ENCODE peak calls at places on chromosome X, in eight cellular contexts. Q, W, J, T, H, K, U and L are unnamed samples.

GRCh38 chrX:13059676-13060499 is 15.5 kb upstream of the FAM9C start:
- DNase-seq in Q (no peak), W (no peak), J (no peak), T (no peak), H (peak; percentile 26), K (no peak), U (no peak), L (no peak)

GRCh38 chrX:22912598-22912997 is 87.2 kb upstream of the DDX53 start:
- DNase-seq in Q (no peak), W (no peak), J (no peak), T (no peak), H (no peak), K (no peak), U (no peak), L (no peak)

GRCh38 chrX:74521961-74522833 is 92.2 kb downstream of the RLIM start:
- DNase-seq in Q (no peak), W (peak; percentile 7), J (peak; percentile 25), T (no peak), H (no peak), K (no peak), U (no peak), L (no peak)

GRCh38 chrX:21398424-21398823 is 24.2 kb downstream of the CNKSR2 start:
- DNase-seq in Q (no peak), W (no peak), J (no peak), T (no peak), H (no peak), K (no peak), U (no peak), L (no peak)

GRCh38 chrX:14802943-14803710 is 69.7 kb downstream of the FANCB start:
- DNase-seq in Q (no peak), W (no peak), J (no peak), T (no peak), H (no peak), K (no peak), U (no peak), L (no peak)

GRCh38 chrX:149937881-149938426 is 337 bp downstream of the EOLA2 start:
- DNase-seq in Q (no peak), W (peak; percentile 11), J (no peak), T (no peak), H (no peak), K (no peak), U (peak; percentile 69), L (no peak)

GRCh38 chrX:105190252-105190853 is 30.1 kb downstream of the TEX13A start:
- DNase-seq in Q (no peak), W (peak; percentile 3), J (peak; percentile 7), T (no peak), H (no peak), K (peak; percentile 50), U (no peak), L (no peak)

GRCh38 chrX:129939986-129940385 is 34.0 kb downstream of the UTP14A start:
- DNase-seq in Q (no peak), W (peak; percentile 26), J (no peak), T (no peak), H (no peak), K (no peak), U (no peak), L (no peak)

GRCh38 chrX:149493567-149494562 is 11.2 kb downstream of the IDS start:
- DNase-seq in Q (no peak), W (peak; percentile 41), J (no peak), T (no peak), H (no peak), K (no peak), U (peak; percentile 51), L (no peak)

GRCh38 chrX:1595711-1596060 is 4.3 kb downstream of the AKAP17A start:
- DNase-seq in Q (peak; percentile 34), W (no peak), J (no peak), T (no peak), H (no peak), K (no peak), U (no peak), L (no peak)

GRCh38 chrX:138756234-138756633 is 44.7 kb upstream of the FGF13 start:
- DNase-seq in Q (no peak), W (peak; percentile 15), J (no peak), T (no peak), H (no peak), K (peak; percentile 10), U (no peak), L (no peak)

GRCh38 chrX:23202316-23202715 is 132.3 kb upstream of the PTCHD1 start:
- DNase-seq in Q (no peak), W (no peak), J (no peak), T (no peak), H (no peak), K (no peak), U (no peak), L (no peak)

GRCh38 chrX:72120798-72121197 is 10.9 kb downstream of the RTL5 start:
- DNase-seq in Q (peak; percentile 43), W (no peak), J (peak; percentile 66), T (no peak), H (no peak), K (no peak), U (no peak), L (no peak)

GRCh38 chrX:123673813-123674212 is 59.0 kb downstream of the THOC2 start:
- DNase-seq in Q (no peak), W (no peak), J (no peak), T (no peak), H (no peak), K (no peak), U (no peak), L (no peak)

GRCh38 chrX:129577473-129577872 is 37.4 kb downstream of the OCRL start:
- DNase-seq in Q (no peak), W (no peak), J (peak; percentile 58), T (no peak), H (no peak), K (no peak), U (peak; percentile 80), L (no peak)

GRCh38 chrX:22135994-22136684 is 104.0 kb downstream of the PHEX start:
- DNase-seq in Q (no peak), W (peak; percentile 5), J (peak; percentile 30), T (no peak), H (peak; percentile 16), K (peak; percentile 52), U (peak; percentile 67), L (no peak)

GRCh38 chrX:10608099-10608498 is 12.3 kb downstream of the MID1 start:
- DNase-seq in Q (no peak), W (no peak), J (no peak), T (no peak), H (no peak), K (no peak), U (no peak), L (no peak)

GRCh38 chrX:2967998-2968909 is 38.1 kb upstream of the ARSH start:
- DNase-seq in Q (no peak), W (peak; percentile 9), J (no peak), T (no peak), H (no peak), K (peak; percentile 20), U (no peak), L (no peak)

GRCh38 chrX:129403974-129404669 is 119.2 kb downstream of the SMARCA1 start:
- DNase-seq in Q (no peak), W (no peak), J (no peak), T (no peak), H (no peak), K (no peak), U (no peak), L (no peak)

GRCh38 chrX:134935286-134935685 is 55.5 kb upstream of the SMIM10 start:
- DNase-seq in Q (no peak), W (no peak), J (no peak), T (no peak), H (no peak), K (no peak), U (no peak), L (no peak)

GRCh38 chrX:134933248-134933647 is 57.5 kb upstream of the SMIM10 start:
- DNase-seq in Q (no peak), W (peak; percentile 8), J (no peak), T (no peak), H (no peak), K (no peak), U (no peak), L (no peak)

GRCh38 chrX:134938682-134939081 is 52.1 kb upstream of the SMIM10 start:
- DNase-seq in Q (no peak), W (no peak), J (no peak), T (no peak), H (no peak), K (no peak), U (no peak), L (no peak)

GRCh38 chrX:134933911-134934310 is 56.9 kb upstream of the SMIM10 start:
- DNase-seq in Q (no peak), W (peak; percentile 23), J (no peak), T (no peak), H (no peak), K (no peak), U (peak; percentile 18), L (no peak)

GRCh38 chrX:134936542-134936941 is 54.2 kb upstream of the SMIM10 start:
- DNase-seq in Q (no peak), W (no peak), J (no peak), T (no peak), H (no peak), K (no peak), U (no peak), L (no peak)
- H3K27ac ChIP-seq in Q (no peak overlapping the region), W (no peak overlapping the region), J (no peak overlapping the region), T (no peak overlapping the region), H (peak overlapping the region; percentile 32), K (no peak overlapping the region), U (peak overlapping the region; percentile 8), L (no peak overlapping the region)

GRCh38 chrX:154751669-154752271 is 893 bp upstream of the GAB3 start:
- DNase-seq in Q (no peak), W (peak; percentile 35), J (no peak), T (no peak), H (no peak), K (peak; percentile 19), U (no peak), L (no peak)
- H3K4me3 ChIP-seq in Q (peak overlapping the region; percentile 46), W (peak overlapping the region; percentile 67), J (no peak overlapping the region), T (no peak overlapping the region), H (no peak overlapping the region), K (no peak overlapping the region), U (no peak overlapping the region), L (no peak overlapping the region)

GRCh38 chrX:70456256-70456655 is 11.6 kb downstream of the DLG3 start:
- DNase-seq in Q (no peak), W (no peak), J (no peak), T (no peak), H (no peak), K (no peak), U (no peak), L (no peak)

GRCh38 chrX:70455366-70456202 is 10.9 kb downstream of the DLG3 start:
- DNase-seq in Q (peak; percentile 59), W (no peak), J (peak; percentile 38), T (no peak), H (no peak), K (peak; percentile 47), U (no peak), L (no peak)

GRCh38 chrX:70452143-70452733 is 7.6 kb downstream of the DLG3 start:
- DNase-seq in Q (peak; percentile 76), W (peak; percentile 52), J (peak; percentile 64), T (no peak), H (peak; percentile 18), K (peak; percentile 70), U (peak; percentile 75), L (no peak)

GRCh38 chrX:70453024-70453618 is 8.5 kb downstream of the DLG3 start:
- DNase-seq in Q (no peak), W (no peak), J (no peak), T (no peak), H (no peak), K (no peak), U (no peak), L (no peak)

GRCh38 chrX:70454441-70455365 is 10.1 kb downstream of the DLG3 start:
- DNase-seq in Q (peak; percentile 87), W (peak; percentile 52), J (peak; percentile 88), T (no peak), H (peak; percentile 82), K (peak; percentile 95), U (peak; percentile 81), L (no peak)
- H3K27ac ChIP-seq in Q (peak overlapping the region; percentile 79), W (peak overlapping the region; percentile 71), J (peak overlapping the region; percentile 54), T (peak overlapping the region; percentile 25), H (peak overlapping the region; percentile 90), K (peak overlapping the region; percentile 92), U (peak overlapping the region; percentile 95), L (no peak overlapping the region)

GRCh38 chrX:101932249-101932570 is 383 bp upstream of the ZMAT1 start:
- DNase-seq in Q (no peak), W (no peak), J (no peak), T (no peak), H (no peak), K (no peak), U (no peak), L (no peak)
- H3K4me3 ChIP-seq in Q (peak overlapping the region; percentile 60), W (peak overlapping the region; percentile 74), J (no peak overlapping the region), T (no peak overlapping the region), H (no peak overlapping the region), K (no peak overlapping the region), U (no peak overlapping the region), L (no peak overlapping the region)